ENCODE peak calls at places on chromosomes 13 and 19, in five cellular contexts. A, U, K, L and S are unnamed samples.
A peak's percentile ranks its signal among the peaks of the same experiment; 100 is the strongest.

GRCh38 chr13:44843403-44843802 is 145.9 kb downstream of the NUFIP1 start:
- DNase-seq in K (peak; percentile 56), A (peak; percentile 71), L (no peak), U (peak; percentile 69), S (no peak)

GRCh38 chr13:33186851-33187250 is 98.7 kb downstream of the STARD13 start:
- DNase-seq in K (peak; percentile 35), L (no peak), A (no peak), U (peak; percentile 92), S (no peak)

GRCh38 chr19:40217027-40217810 is 965 bp downstream of the TTC9B start:
- DNase-seq in K (peak; percentile 19), U (no peak), A (no peak), L (no peak), S (no peak)

GRCh38 chr19:6402834-6403608 is 10.1 kb upstream of the GTF2F1 start:
- DNase-seq in L (no peak), A (peak; percentile 57), U (no peak), K (no peak), S (peak; percentile 63)

GRCh38 chr13:63481334-63481733 is 2065.7 kb upstream of the PCDH20 start:
- DNase-seq in U (peak; percentile 13), L (no peak), K (no peak), A (peak; percentile 50), S (no peak)

GRCh38 chr19:38717855-38718254 is 26.4 kb downstream of the CAPN12 start:
- DNase-seq in K (no peak), A (no peak), U (no peak), L (no peak), S (no peak)

GRCh38 chr19:44752816-44753618 is 4.5 kb downstream of the BCL3 start:
- DNase-seq in A (peak; percentile 97), K (peak; percentile 96), L (peak; percentile 97), U (peak; percentile 97), S (peak; percentile 81)

GRCh38 chr19:53558404-53558803 is 20.5 kb downstream of the ZNF331 start:
- DNase-seq in L (no peak), U (no peak), A (no peak), K (no peak), S (no peak)

GRCh38 chr19:21202865-21203494 is 61.1 kb downstream of the ZNF431 start:
- DNase-seq in L (no peak), K (peak; percentile 72), A (peak; percentile 14), U (peak; percentile 17), S (peak; percentile 10)

GRCh38 chr13:45369116-45369515 is 28.1 kb upstream of the TPT1 start:
- DNase-seq in U (no peak), L (no peak), A (no peak), K (no peak), S (no peak)

GRCh38 chr13:33313504-33313903 is 27.9 kb upstream of the STARD13 start:
- DNase-seq in A (no peak), U (no peak), L (no peak), K (no peak), S (no peak)

GRCh38 chr13:51995677-51996551 is 15.3 kb downstream of the ATP7B start:
- DNase-seq in K (peak; percentile 25), U (no peak), A (peak; percentile 56), L (no peak), S (no peak)

GRCh38 chr19:15813916-15814315 is 1.5 kb downstream of the OR10H1 start:
- DNase-seq in K (peak; percentile 17), L (no peak), U (peak; percentile 34), A (no peak), S (no peak)

GRCh38 chr19:10769533-10770491 is 51.9 kb downstream of the DNM2 start:
- DNase-seq in U (peak; percentile 47), L (no peak), K (peak; percentile 37), A (peak; percentile 47), S (no peak)

GRCh38 chr19:2550431-2551171 is 74.7 kb downstream of the GADD45B start:
- DNase-seq in L (no peak), U (no peak), A (no peak), K (no peak), S (no peak)

GRCh38 chr13:85638265-85638664 is 161.0 kb downstream of the SLITRK6 start:
- DNase-seq in L (no peak), K (no peak), A (no peak), U (no peak), S (no peak)

GRCh38 chr19:53915000-53915399 is 5.9 kb downstream of the CACNG7 start:
- DNase-seq in K (peak; percentile 35), L (no peak), U (no peak), A (no peak), S (no peak)

GRCh38 chr13:48888613-48889012 is 87.1 kb upstream of the FNDC3A start:
- DNase-seq in L (no peak), A (no peak), K (no peak), U (no peak), S (no peak)

GRCh38 chr19:49926520-49926919 is 2.5 kb upstream of the ATF5 start:
- DNase-seq in A (no peak), U (no peak), L (no peak), K (no peak), S (no peak)

GRCh38 chr19:54427586-54427985 is 12.3 kb downstream of the TTYH1 start:
- DNase-seq in L (no peak), A (no peak), U (no peak), K (no peak), S (no peak)

GRCh38 chr19:34254552-34255432 is at the start of gene GARRE1:
- DNase-seq in A (no peak), L (peak; percentile 89), K (peak; percentile 59), U (peak; percentile 68), S (no peak)

GRCh38 chr19:38932425-38933179 is 1.9 kb downstream of the MRPS12 start:
- DNase-seq in A (peak; percentile 44), K (peak; percentile 45), U (no peak), L (no peak), S (peak; percentile 13)